ENCODE peak calls at places on chromosomes 11 and 22, in seven cellular contexts. I is H9; O is heart left ventricle; B is CD8-positive, alpha-beta memory T cell; Z is colonic mucosa; S is heart right ventricle; L is thyroid gland. J is an unnamed sample.

GRCh38 chr11:57480409-57481137 is 20.2 kb downstream of the RTN4RL2 start:
- DNase-seq in I (peak; percentile 87), O (peak; percentile 81), B (peak; percentile 71), Z (peak; percentile 89), S (peak; percentile 71), L (peak; percentile 68), J (peak; percentile 74)

GRCh38 chr11:64742940-64743590 is 877 bp downstream of the RASGRP2 start:
- DNase-seq in I (peak; percentile 76), O (peak; percentile 93), B (peak; percentile 79), Z (peak; percentile 74), S (peak; percentile 88), L (peak; percentile 50), J (peak; percentile 29)

GRCh38 chr11:65219930-65220213 is 38.1 kb downstream of the CAPN1 start:
- DNase-seq in I (no peak), O (no peak), B (no peak), Z (no peak), S (no peak), L (no peak), J (no peak)

GRCh38 chr11:57133616-57134015 is 48.1 kb upstream of the LRRC55 start:
- DNase-seq in I (no peak), O (no peak), B (no peak), Z (no peak), S (no peak), L (no peak), J (no peak)

GRCh38 chr22:20405291-20405930 is 11.5 kb downstream of the ZNF74 start:
- DNase-seq in I (no peak), O (no peak), B (no peak), Z (no peak), S (no peak), L (no peak), J (no peak)

GRCh38 chr22:17964153-17964552 is 60.2 kb downstream of the MICAL3 start:
- DNase-seq in I (no peak), O (no peak), B (no peak), Z (no peak), S (no peak), L (peak; percentile 27), J (no peak)

GRCh38 chr22:29079218-29079901 is 6.5 kb downstream of the KREMEN1 start:
- DNase-seq in I (no peak), O (no peak), B (no peak), Z (peak; percentile 70), S (no peak), L (no peak), J (peak; percentile 84)

GRCh38 chr11:114166897-114167323 is 107.4 kb downstream of the ZBTB16 start:
- DNase-seq in I (no peak), O (no peak), B (peak; percentile 54), Z (no peak), S (no peak), L (peak; percentile 10), J (no peak)

GRCh38 chr11:1486054-1486825 is at the start of gene MOB2:
- DNase-seq in I (no peak), O (peak; percentile 76), B (peak; percentile 43), Z (peak; percentile 82), S (peak; percentile 50), L (peak; percentile 85), J (no peak)

GRCh38 chr11:3014943-3015342 is 22.8 kb upstream of the NAP1L4 start:
- DNase-seq in I (no peak), O (no peak), B (peak; percentile 45), Z (no peak), S (no peak), L (no peak), J (no peak)

GRCh38 chr11:6096417-6096816 is 11.1 kb upstream of the OR56B4 start:
- DNase-seq in I (no peak), O (no peak), B (no peak), Z (no peak), S (no peak), L (no peak), J (no peak)

GRCh38 chr11:8087185-8087584 is 6.2 kb downstream of the TUB start:
- DNase-seq in I (peak; percentile 70), O (no peak), B (peak; percentile 42), Z (no peak), S (no peak), L (no peak), J (no peak)

DNA sequence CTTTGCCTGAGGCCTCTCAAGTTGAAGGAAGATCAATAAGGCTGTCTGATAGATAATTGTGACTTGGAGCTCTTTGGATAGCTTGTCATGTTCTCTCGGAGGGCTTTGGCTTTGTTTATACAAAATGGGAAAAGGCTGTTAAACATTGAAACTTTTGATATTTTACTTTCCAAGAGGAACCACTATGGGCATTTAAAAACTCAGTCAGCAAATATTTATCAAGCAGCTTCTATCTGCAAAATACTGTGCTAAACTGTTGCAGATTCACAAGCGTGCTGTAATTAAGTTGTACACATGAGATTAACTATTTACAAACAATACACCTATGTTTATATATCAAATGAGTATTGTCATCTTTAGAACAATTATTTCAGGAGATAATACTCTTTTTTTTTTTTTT is 34.5 kb upstream of the SORL1 start:
- DNase-seq in I (no peak), O (no peak), B (no peak), Z (no peak), S (no peak), L (no peak), J (no peak)
- H3K4me1 ChIP-seq in I (peaks cover 4% of the 10 kb centered on the region), O (peaks cover 5% of the 10 kb centered on the region), B (peaks cover 58% of the 10 kb centered on the region), Z (peaks cover 3% of the 10 kb centered on the region), S (peaks cover 24% of the 10 kb centered on the region), L (peaks cover 25% of the 10 kb centered on the region), J (peaks cover 53% of the 10 kb centered on the region)

GRCh38 chr22:49076300-49077035 is 751.2 kb downstream of the BRD1 start:
- DNase-seq in I (no peak), O (no peak), B (no peak), Z (no peak), S (no peak), L (no peak), J (no peak)

GRCh38 chr22:49079027-49079725 is 748.5 kb downstream of the BRD1 start:
- DNase-seq in I (no peak), O (no peak), B (peak; percentile 38), Z (no peak), S (no peak), L (no peak), J (no peak)

GRCh38 chr22:49077036-49077393 is 750.7 kb downstream of the BRD1 start:
- DNase-seq in I (no peak), O (no peak), B (peak; percentile 18), Z (no peak), S (no peak), L (no peak), J (no peak)

GRCh38 chr22:49077586-49077985 is 750.1 kb downstream of the BRD1 start:
- DNase-seq in I (no peak), O (no peak), B (no peak), Z (no peak), S (no peak), L (no peak), J (no peak)

DNA sequence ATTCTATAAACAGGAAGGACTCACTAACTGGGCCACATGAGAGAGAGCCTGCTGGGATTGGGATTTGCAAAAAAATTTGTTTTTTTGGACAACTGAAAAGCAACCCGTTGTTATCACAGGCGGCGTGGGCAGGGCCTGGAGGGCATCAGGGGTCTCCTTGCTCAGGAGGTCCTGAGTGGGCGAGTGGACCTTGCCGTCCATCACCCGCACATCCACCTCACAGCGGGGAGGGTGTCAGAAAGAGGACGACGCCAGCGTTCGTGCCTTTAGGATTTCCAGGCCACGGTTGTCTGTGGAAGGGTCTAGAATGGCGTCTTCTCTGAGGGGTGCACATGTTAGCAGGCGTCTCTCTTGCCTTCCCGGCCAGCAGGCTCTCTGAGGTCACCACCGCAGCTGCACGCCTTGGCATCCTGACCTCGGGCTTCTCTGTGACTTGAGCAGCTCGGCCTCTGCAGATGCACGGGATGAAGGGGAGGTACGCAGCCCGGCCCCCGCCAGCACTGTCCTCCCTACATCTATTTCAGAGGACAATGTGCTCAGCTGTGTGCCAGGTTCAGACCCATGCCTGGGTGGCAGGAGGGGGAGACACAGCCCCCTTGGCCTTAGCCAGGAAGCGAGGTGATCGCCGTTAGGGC is 749.5 kb downstream of the BRD1 start:
- DNase-seq in I (no peak), O (no peak), B (peak; percentile 39), Z (no peak), S (no peak), L (no peak), J (no peak)
- H3K9me3 ChIP-seq in I (no peaks in the 10 kb centered on the region), O (no peaks in the 10 kb centered on the region), B (no peaks in the 10 kb centered on the region), Z (no peaks in the 10 kb centered on the region), S (no peaks in the 10 kb centered on the region), L (no peaks in the 10 kb centered on the region), J (no peaks in the 10 kb centered on the region)

GRCh38 chr11:123505546-123506299 is 75.7 kb downstream of the GRAMD1B start:
- DNase-seq in I (peak; percentile 79), O (no peak), B (no peak), Z (no peak), S (no peak), L (peak; percentile 50), J (no peak)
- H3K27ac ChIP-seq in I (no peak overlapping the region), O (no peak overlapping the region), B (no peak overlapping the region), Z (no peak overlapping the region), S (no peak overlapping the region), L (peak overlapping the region; percentile 38), J (no peak overlapping the region)

GRCh38 chr11:10798330-10798980 is 10.3 kb downstream of the EIF4G2 start:
- DNase-seq in I (no peak), O (no peak), B (no peak), Z (no peak), S (no peak), L (no peak), J (no peak)
- H3K4me1 ChIP-seq in I (no peaks in the 10 kb centered on the region), O (no peaks in the 10 kb centered on the region), B (peaks cover 67% of the 10 kb centered on the region), Z (no peaks in the 10 kb centered on the region), S (peaks cover 13% of the 10 kb centered on the region), L (no peaks in the 10 kb centered on the region), J (peaks cover 14% of the 10 kb centered on the region)

GRCh38 chr11:35059040-35059439 is 79.9 kb upstream of the CD44 start:
- DNase-seq in I (no peak), O (no peak), B (no peak), Z (no peak), S (no peak), L (no peak), J (no peak)
- H3K9me3 ChIP-seq in I (no peaks in the 10 kb centered on the region), O (no peaks in the 10 kb centered on the region), B (no peaks in the 10 kb centered on the region), Z (no peaks in the 10 kb centered on the region), S (no peaks in the 10 kb centered on the region), L (no peaks in the 10 kb centered on the region), J (no peaks in the 10 kb centered on the region)

GRCh38 chr22:46800102-46800857 is 37.8 kb downstream of the TBC1D22A start:
- DNase-seq in I (no peak), O (no peak), B (no peak), Z (no peak), S (no peak), L (no peak), J (no peak)
- H3K27ac ChIP-seq in I (no peak overlapping the region), O (no peak overlapping the region), B (no peak overlapping the region), Z (no peak overlapping the region), S (no peak overlapping the region), L (no peak overlapping the region), J (no peak overlapping the region)